ENCODE peak calls at places on chromosomes 11 and 22, in six cellular contexts. D is activated T-helper 1 cell treated with anti-CD3 and anti-CD28 coated beads, Interleukin-2, amount 50 U/mL, for 16 hours; X is HS-27A; V is vagina; K is NCI-H460; Z is T-helper 1 cell. P is an unnamed sample.

GRCh38 chr11:36056160-36056751 is 112.4 kb downstream of the LDLRAD3 start:
- DNase-seq in X (no peak), K (peak; percentile 13), D (no peak), Z (no peak), V (no peak), P (no peak)

GRCh38 chr22:37484115-37485005 is 1.8 kb downstream of the MFNG start:
- DNase-seq in Z (peak; percentile 95), V (no peak), D (peak; percentile 68), X (no peak), K (no peak), P (peak; percentile 89)

GRCh38 chr11:97454988-97455387 is 1065.2 kb downstream of the JRKL start:
- DNase-seq in X (no peak), Z (no peak), D (no peak), V (no peak), K (peak; percentile 24), P (no peak)

GRCh38 chr22:46060292-46061123 is 83.5 kb upstream of the WNT7B start:
- DNase-seq in V (no peak), Z (no peak), K (no peak), X (peak; percentile 40), D (no peak), P (no peak)

GRCh38 chr11:93906486-93906885 is 56.1 kb upstream of the VSTM5 start:
- DNase-seq in K (no peak), Z (no peak), V (no peak), X (no peak), D (no peak), P (no peak)

GRCh38 chr22:20032407-20032991 is 11.6 kb downstream of the TANGO2 start:
- DNase-seq in Z (no peak), X (no peak), D (no peak), K (no peak), V (no peak), P (no peak)

GRCh38 chr11:77188912-77189491 is 61.0 kb downstream of the MYO7A start:
- DNase-seq in V (no peak), Z (no peak), K (no peak), X (no peak), D (no peak), P (no peak)

GRCh38 chr11:9071694-9072093 is 19.7 kb downstream of the SCUBE2 start:
- DNase-seq in V (no peak), X (no peak), D (no peak), Z (no peak), K (no peak), P (no peak)

GRCh38 chr11:104772806-104773241 is 125.4 kb downstream of the CASP12 start:
- DNase-seq in Z (peak; percentile 37), X (peak; percentile 49), K (no peak), D (no peak), V (no peak), P (peak; percentile 12)

GRCh38 chr11:128686745-128687177 is 7.1 kb upstream of the FLI1 start:
- DNase-seq in X (no peak), Z (peak; percentile 62), V (no peak), K (no peak), D (no peak), P (peak; percentile 37)

GRCh38 chr11:129374993-129375721 is 491 bp upstream of the BARX2 start:
- DNase-seq in K (no peak), Z (no peak), V (no peak), D (no peak), X (no peak), P (no peak)

GRCh38 chr11:33670250-33671011 is 30.2 kb downstream of the C11orf91 start:
- DNase-seq in V (no peak), D (no peak), X (no peak), Z (peak; percentile 18), K (no peak), P (no peak)

GRCh38 chr11:6657346-6657745 is 1.7 kb upstream of the DCHS1 start:
- DNase-seq in Z (no peak), D (no peak), X (no peak), V (no peak), K (no peak), P (no peak)

GRCh38 chr11:12016246-12016645 is 7.8 kb upstream of the DKK3 start:
- DNase-seq in V (no peak), X (no peak), D (no peak), Z (no peak), K (no peak), P (no peak)

GRCh38 chr11:85941380-85941973 is 86.3 kb downstream of the CCDC83 start:
- DNase-seq in D (no peak), V (no peak), K (peak; percentile 29), Z (peak; percentile 57), X (no peak), P (no peak)

GRCh38 chr11:132242662-132243061 is 872.2 kb downstream of the NTM start:
- DNase-seq in X (no peak), D (no peak), K (no peak), Z (no peak), V (no peak), P (no peak)

GRCh38 chr22:50201191-50202129 is 649 bp downstream of the SELENOO start:
- DNase-seq in D (no peak), K (no peak), V (no peak), Z (no peak), X (no peak), P (no peak)

GRCh38 chr22:44024288-44024908 is at the start of gene PARVB:
- DNase-seq in Z (peak; percentile 21), V (no peak), D (no peak), K (no peak), X (no peak), P (no peak)

GRCh38 chr11:57646756-57647303 is 2.9 kb downstream of the YPEL4 start:
- DNase-seq in V (no peak), Z (no peak), D (no peak), X (no peak), K (no peak), P (no peak)

GRCh38 chr11:61693897-61694840 is 14.0 kb downstream of the DAGLA start:
- DNase-seq in K (no peak), V (no peak), X (no peak), D (no peak), Z (no peak), P (no peak)

GRCh38 chr11:75425422-75425821 is 7.6 kb downstream of the KLHL35 start:
- DNase-seq in Z (no peak), D (no peak), V (no peak), X (no peak), K (no peak), P (no peak)

GRCh38 chr11:127454856-127455255 is 454.3 kb upstream of the KIRREL3 start:
- DNase-seq in X (no peak), D (no peak), Z (no peak), K (no peak), V (no peak), P (no peak)

GRCh38 chr11:64642876-64643257 is 51.8 kb downstream of the SLC22A12 start:
- DNase-seq in K (no peak), Z (no peak), X (no peak), D (no peak), V (no peak), P (no peak)

GRCh38 chr11:61657566-61657965 is 22.6 kb upstream of the DAGLA start:
- DNase-seq in Z (no peak), D (no peak), V (no peak), X (no peak), K (no peak), P (no peak)

GRCh38 chr22:29142116-29142515 is 63.6 kb upstream of the EMID1 start:
- DNase-seq in D (no peak), V (peak; percentile 76), Z (no peak), K (no peak), X (no peak), P (no peak)

GRCh38 chr11:11391796-11392195 is 38.7 kb upstream of the CSNK2A3 start:
- DNase-seq in Z (no peak), V (no peak), K (no peak), D (no peak), X (peak; percentile 85), P (no peak)

P was measured in CD8-positive, alpha-beta memory T cell.